ENCODE peak calls at places on chromosomes 6 and 20, in five cellular contexts. P is cardiac muscle cell; D is fibroblast of pulmonary artery; W is sigmoid colon; G is CD8-positive, alpha-beta T cell. Y is an unnamed sample.

GRCh38 chr6:110518281-110518623 is 41.8 kb upstream of the SLC22A16 start:
- DNase-seq in P (peak; percentile 48), D (peak; percentile 59), W (no peak), G (no peak), Y (no peak)

GRCh38 chr20:24580855-24581254 is 111.4 kb downstream of the SYNDIG1 start:
- DNase-seq in P (no peak), D (no peak), W (no peak), G (no peak), Y (no peak)

GRCh38 chr6:68054776-68055175 is 580.3 kb upstream of the ADGRB3 start:
- DNase-seq in P (peak; percentile 38), D (peak; percentile 33), W (no peak), G (no peak), Y (no peak)

GRCh38 chr6:30891816-30892553 is 7.7 kb downstream of the DDR1 start:
- DNase-seq in P (no peak), D (no peak), W (peak; percentile 53), G (no peak), Y (no peak)

GRCh38 chr20:8983478-8984345 is 85.2 kb upstream of the PLCB4 start:
- DNase-seq in P (no peak), D (no peak), W (no peak), G (no peak), Y (no peak)

GRCh38 chr6:90190752-90191393 is 105.8 kb downstream of the BACH2 start:
- DNase-seq in P (no peak), D (no peak), W (no peak), G (no peak), Y (no peak)

GRCh38 chr6:53734473-53735299 is 60.1 kb upstream of the LRRC1 start:
- DNase-seq in P (peak; percentile 58), D (peak; percentile 67), W (no peak), G (peak; percentile 24), Y (no peak)

GRCh38 chr20:21103582-21104465 is 2.3 kb downstream of the LINC00237 start:
- DNase-seq in P (no peak), D (no peak), W (no peak), G (no peak), Y (no peak)

GRCh38 chr20:62799873-62800272 is 3.6 kb downstream of the MRGBP start:
- DNase-seq in P (no peak), D (no peak), W (no peak), G (no peak), Y (no peak)

GRCh38 chr20:58349586-58349985 is 39.4 kb upstream of the VAPB start:
- DNase-seq in P (peak; percentile 43), D (peak; percentile 56), W (no peak), G (no peak), Y (no peak)

GRCh38 chr6:86192123-86192522 is 549.4 kb upstream of the SYNCRIP start:
- DNase-seq in P (no peak), D (peak; percentile 4), W (no peak), G (no peak), Y (no peak)

GRCh38 chr6:126773122-126773805 is 345.2 kb upstream of the RSPO3 start:
- DNase-seq in P (peak; percentile 27), D (peak; percentile 50), W (no peak), G (no peak), Y (no peak)

GRCh38 chr20:13117200-13117599 is 103.9 kb upstream of the ISM1 start:
- DNase-seq in P (no peak), D (no peak), W (no peak), G (no peak), Y (no peak)

GRCh38 chr6:75745404-75745803 is 3.6 kb upstream of the MYO6 start:
- DNase-seq in P (no peak), D (no peak), W (no peak), G (no peak), Y (no peak)

GRCh38 chr6:107318100-107318736 is 141.1 kb downstream of the PDSS2 start:
- DNase-seq in P (peak; percentile 73), D (peak; percentile 71), W (no peak), G (no peak), Y (no peak)

GRCh38 chr20:56328861-56329260 is 29.9 kb upstream of the FAM210B start:
- DNase-seq in P (peak; percentile 13), D (peak; percentile 20), W (no peak), G (no peak), Y (no peak)

GRCh38 chr6:28207244-28208179 is 17.6 kb upstream of the ZSCAN9 start:
- DNase-seq in P (peak; percentile 26), D (peak; percentile 29), W (no peak), G (no peak), Y (no peak)

GRCh38 chr6:39073471-39074355 is 25.1 kb downstream of the GLP1R start:
- DNase-seq in P (no peak), D (no peak), W (peak; percentile 44), G (no peak), Y (no peak)

GRCh38 chr6:168150551-168151444 is 71.8 kb upstream of the FRMD1 start:
- DNase-seq in P (peak; percentile 30), D (no peak), W (peak; percentile 64), G (no peak), Y (no peak)
- TF ChIP-seq CTCF in P (peak; percentile 47), D (peak; percentile 34), W (peak; percentile 43), G (no peak), Y (no peak)

GRCh38 chr6:57044568-57044967 is 1.9 kb upstream of the KIAA1586 start:
- DNase-seq in P (no peak), D (no peak), W (no peak), G (no peak), Y (no peak)

GRCh38 chr6:57038906-57039305 is 7.6 kb upstream of the KIAA1586 start:
- DNase-seq in P (no peak), D (no peak), W (no peak), G (no peak), Y (no peak)

GRCh38 chr6:57035549-57035948 is 10.9 kb upstream of the KIAA1586 start:
- DNase-seq in P (no peak), D (no peak), W (no peak), G (no peak), Y (no peak)

DNA sequence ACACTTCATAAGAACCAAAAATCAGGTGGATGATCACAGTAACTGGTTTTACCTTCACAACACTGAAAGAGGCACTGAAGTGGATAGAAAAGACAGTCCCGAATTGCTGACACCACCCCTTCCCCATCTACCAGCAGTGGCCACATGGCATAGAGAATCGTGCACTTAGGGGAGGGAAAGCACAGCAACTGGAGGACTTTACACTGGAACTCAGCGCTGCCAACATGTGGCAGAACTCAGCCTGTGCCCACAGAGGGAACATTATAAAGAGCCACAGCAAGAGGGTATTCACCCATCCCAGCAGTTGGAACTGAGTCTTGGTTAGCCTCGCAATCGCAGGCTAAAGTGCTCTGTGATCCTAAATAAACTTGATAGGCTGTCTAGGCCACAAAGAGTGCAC is 6.5 kb upstream of the KIAA1586 start:
- DNase-seq in P (no peak), D (no peak), W (no peak), G (no peak), Y (no peak)
- TF ChIP-seq CTCF in P (peak; percentile 5), D (peak; percentile 9), W (no peak), G (no peak), Y (no peak)

GRCh38 chr20:5426026-5426425 is 109.3 kb upstream of the PROKR2 start:
- DNase-seq in P (no peak), D (no peak), W (no peak), G (no peak), Y (no peak)

GRCh38 chr20:5433352-5433751 is 116.6 kb upstream of the PROKR2 start:
- DNase-seq in P (no peak), D (no peak), W (no peak), G (no peak), Y (no peak)

GRCh38 chr20:5434116-5434515 is 117.4 kb upstream of the PROKR2 start:
- DNase-seq in P (no peak), D (no peak), W (no peak), G (no peak), Y (no peak)

GRCh38 chr20:5432030-5432429 is 115.3 kb upstream of the PROKR2 start:
- DNase-seq in P (no peak), D (no peak), W (no peak), G (no peak), Y (no peak)

DNA sequence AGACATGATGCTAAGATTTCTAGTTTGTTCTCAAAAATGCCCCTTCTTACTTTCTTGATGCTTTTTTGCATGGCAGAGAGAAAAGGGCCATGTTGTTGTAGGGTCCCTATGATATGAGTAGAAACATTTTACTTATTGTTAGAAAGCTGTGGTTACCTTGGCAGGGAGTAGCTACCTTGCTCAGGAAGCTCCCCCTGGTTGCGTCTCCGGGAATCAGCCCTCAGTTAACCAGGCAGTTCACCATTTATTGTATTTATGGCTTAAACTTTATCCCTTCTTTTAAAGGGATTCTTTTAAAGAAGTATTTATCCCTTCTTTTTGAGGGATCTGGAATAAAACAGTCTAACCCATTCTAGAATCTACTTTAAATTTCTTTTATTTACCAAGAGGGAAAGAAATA is 113.9 kb upstream of the PROKR2 start:
- DNase-seq in P (no peak), D (no peak), W (no peak), G (no peak), Y (no peak)
- TF ChIP-seq CTCF in P (no peak), D (no peak), W (no peak), G (no peak), Y (no peak)

GRCh38 chr6:161219336-161220079 is 54.4 kb downstream of the AGPAT4 start:
- DNase-seq in P (no peak), D (no peak), W (no peak), G (no peak), Y (no peak)

GRCh38 chr6:161215876-161216615 is 57.8 kb downstream of the AGPAT4 start:
- DNase-seq in P (no peak), D (peak; percentile 26), W (no peak), G (no peak), Y (no peak)

GRCh38 chr6:161217631-161218030 is 56.2 kb downstream of the AGPAT4 start:
- DNase-seq in P (no peak), D (no peak), W (no peak), G (no peak), Y (no peak)

GRCh38 chr6:161216616-161217205 is 57.1 kb downstream of the AGPAT4 start:
- DNase-seq in P (no peak), D (no peak), W (no peak), G (no peak), Y (no peak)

GRCh38 chr6:161218222-161218621 is 55.6 kb downstream of the AGPAT4 start:
- DNase-seq in P (no peak), D (no peak), W (no peak), G (no peak), Y (no peak)
- TF ChIP-seq CTCF in P (no peak), D (no peak), W (no peak), G (no peak), Y (no peak)

Y was measured in activated B cell treated with CpG ODN at 0.5 μM for 24 hours.